ENCODE peak calls at places on chromosomes 1 and 21, in six cellular contexts. Y, R, Q, K, M and V are unnamed samples.

GRCh38 chr1:216758182-216758581 is 35.0 kb upstream of the ESRRG start:
- DNase-seq in Y (no peak), R (no peak), Q (no peak), K (no peak), M (no peak), V (no peak)

GRCh38 chr1:194338241-194338948 is 1152.0 kb upstream of the B3GALT2 start:
- DNase-seq in Y (no peak), R (no peak), Q (no peak), K (no peak), M (no peak), V (no peak)

GRCh38 chr1:112905420-112906154 is 50.4 kb downstream of the SLC16A1 start:
- DNase-seq in Y (no peak), R (no peak), Q (peak; percentile 33), K (no peak), M (no peak), V (no peak)

GRCh38 chr1:43540653-43541071 is 10.0 kb downstream of the PTPRF start:
- DNase-seq in Y (no peak), R (no peak), Q (no peak), K (no peak), M (no peak), V (no peak)

GRCh38 chr1:5430911-5431310 is 561.3 kb downstream of the NPHP4 start:
- DNase-seq in Y (no peak), R (no peak), Q (peak; percentile 24), K (no peak), M (no peak), V (peak; percentile 67)

GRCh38 chr21:42523941-42524340 is 10.3 kb downstream of the SLC37A1 start:
- DNase-seq in Y (no peak), R (no peak), Q (peak; percentile 48), K (no peak), M (no peak), V (no peak)

GRCh38 chr1:149962039-149962647 is 25.5 kb upstream of the MTMR11 start:
- DNase-seq in Y (no peak), R (no peak), Q (peak; percentile 81), K (peak; percentile 37), M (peak; percentile 20), V (peak; percentile 65)

GRCh38 chr1:15836772-15837669 is 10.5 kb upstream of the SPEN start:
- DNase-seq in Y (peak; percentile 79), R (peak; percentile 50), Q (peak; percentile 17), K (peak; percentile 29), M (peak; percentile 35), V (no peak)